ENCODE peak calls at places on chromosomes 3 and 15, in six cellular contexts. M is activated naive CD8-positive, alpha-beta T cell treated with anti-CD3 and anti-CD28 coated beads for 36 hours; Y is stimulated activated CD4-positive, alpha-beta T cell treated with anti-CD3 and anti-CD28 coated beads, Interleukin-4, amount 100 ng/mL, for 48 hours; I is CD4-positive, alpha-beta T cell; Z is caudate nucleus; O is GM12891. C is an unnamed sample.
A peak's percentile ranks its signal among the peaks of the same experiment; 100 is the strongest.

GRCh38 chr3:59424268-59425010 is 374.6 kb upstream of the CFAP20DC start:
- DNase-seq in M (no peak), Y (no peak), I (peak; percentile 15), Z (no peak), O (no peak), C (peak; percentile 46)

GRCh38 chr3:194237110-194237509 is 101.2 kb downstream of the HES1 start:
- DNase-seq in M (no peak), Y (no peak), I (no peak), Z (no peak), O (no peak), C (no peak)

GRCh38 chr15:34795267-34796081 is at the start of gene ACTC1:
- DNase-seq in M (peak; percentile 4), Y (no peak), I (no peak), Z (no peak), O (peak; percentile 9), C (no peak)

GRCh38 chr15:58469432-58470353 is 37.9 kb downstream of the LIPC start:
- DNase-seq in M (no peak), Y (no peak), I (no peak), Z (no peak), O (no peak), C (no peak)

GRCh38 chr3:146339262-146339808 is 88.4 kb upstream of the PLSCR4 start:
- DNase-seq in M (no peak), Y (no peak), I (no peak), Z (no peak), O (no peak), C (no peak)

GRCh38 chr15:28929200-28929599 is 43.4 kb downstream of the APBA2 start:
- DNase-seq in M (no peak), Y (no peak), I (no peak), Z (no peak), O (no peak), C (no peak)

GRCh38 chr3:99972380-99973104 is 141.8 kb downstream of the FILIP1L start:
- DNase-seq in M (no peak), Y (no peak), I (no peak), Z (no peak), O (no peak), C (no peak)

GRCh38 chr15:73368301-73369072 is at the start of gene HCN4:
- DNase-seq in M (no peak), Y (no peak), I (no peak), Z (no peak), O (no peak), C (no peak)

GRCh38 chr15:27201425-27201824 is 230.4 kb downstream of the GABRG3 start:
- DNase-seq in M (no peak), Y (no peak), I (no peak), Z (no peak), O (no peak), C (no peak)

GRCh38 chr3:10770547-10770946 is 45.5 kb upstream of the SLC6A11 start:
- DNase-seq in M (no peak), Y (no peak), I (no peak), Z (no peak), O (no peak), C (no peak)

GRCh38 chr3:169207089-169207488 is 456.4 kb downstream of the MECOM start:
- DNase-seq in M (no peak), Y (no peak), I (no peak), Z (no peak), O (no peak), C (no peak)

GRCh38 chr3:63896332-63897034 is 15.7 kb downstream of the SCAANT1 start:
- DNase-seq in M (no peak), Y (no peak), I (no peak), Z (no peak), O (no peak), C (no peak)

GRCh38 chr15:80970018-80970657 is 19.5 kb downstream of the MESD start:
- DNase-seq in M (peak; percentile 34), Y (peak; percentile 45), I (peak; percentile 48), Z (peak; percentile 38), O (no peak), C (peak; percentile 43)

GRCh38 chr15:39235084-39235795 is 345.6 kb upstream of the THBS1 start:
- DNase-seq in M (no peak), Y (no peak), I (no peak), Z (no peak), O (no peak), C (no peak)

GRCh38 chr15:83339396-83339795 is 54.9 kb upstream of the BNC1 start:
- DNase-seq in M (no peak), Y (no peak), I (no peak), Z (no peak), O (no peak), C (no peak)

GRCh38 chr3:194787072-194787471 is 101.4 kb downstream of the FAM43A start:
- DNase-seq in M (no peak), Y (no peak), I (no peak), Z (no peak), O (no peak), C (no peak)

GRCh38 chr3:182954553-182954952 is 25.8 kb downstream of the DCUN1D1 start:
- DNase-seq in M (no peak), Y (no peak), I (no peak), Z (no peak), O (no peak), C (no peak)

GRCh38 chr15:74884428-74885223 is 5.2 kb upstream of the MPI start:
- DNase-seq in M (no peak), Y (no peak), I (no peak), Z (no peak), O (no peak), C (no peak)

GRCh38 chr3:46934508-46935167 is 41.9 kb downstream of the CCDC12 start:
- DNase-seq in M (no peak), Y (no peak), I (no peak), Z (no peak), O (no peak), C (no peak)

GRCh38 chr3:58522759-58523425 is 14.1 kb downstream of the ACOX2 start:
- DNase-seq in M (no peak), Y (no peak), I (no peak), Z (no peak), O (no peak), C (no peak)

GRCh38 chr3:60698117-60698516 is 553.1 kb downstream of the FHIT start:
- DNase-seq in M (no peak), Y (no peak), I (no peak), Z (no peak), O (no peak), C (no peak)

GRCh38 chr3:182690163-182690562 is 103.1 kb upstream of the ATP11B start:
- DNase-seq in M (no peak), Y (no peak), I (no peak), Z (no peak), O (no peak), C (no peak)

GRCh38 chr3:50118237-50118636 is 29.5 kb downstream of the RBM5 start:
- DNase-seq in M (no peak), Y (no peak), I (no peak), Z (no peak), O (no peak), C (no peak)

GRCh38 chr3:69282191-69282590 is 103.7 kb downstream of the FRMD4B start:
- DNase-seq in M (peak; percentile 69), Y (peak; percentile 64), I (no peak), Z (peak; percentile 72), O (no peak), C (peak; percentile 12)

GRCh38 chr3:196629234-196629633 is 10.3 kb upstream of the NRROS start:
- DNase-seq in M (no peak), Y (no peak), I (no peak), Z (no peak), O (no peak), C (no peak)

GRCh38 chr3:156135921-156136655 is 15.7 kb downstream of the KCNAB1 start:
- DNase-seq in M (no peak), Y (no peak), I (no peak), Z (no peak), O (no peak), C (no peak)